ENCODE peak calls at places on chromosomes 3 and 15, in five cellular contexts. U is adrenal gland, P is IMR-90, V is fibroblast of lung, B is psoas muscle. N is an unnamed sample. For H3K36me3, the result is how much of the 10 kb centered on the place peaks cover.

GRCh38 chr3:108008931-108009635 is 81.7 kb downstream of the CD47 start:
- DNase-seq in U (no peak), P (peak), V (no peak), B (no peak), N (peak)

GRCh38 chr15:25543156-25543555 is 104.3 kb upstream of the UBE3A start:
- DNase-seq in U (peak), P (peak), V (peak), B (no peak), N (peak)

GRCh38 chr3:180180795-180181194 is 144.1 kb upstream of the PEX5L start:
- DNase-seq in U (no peak), P (peak), V (peak), B (no peak), N (no peak)

GRCh38 chr15:49301562-49301961 is 121.5 kb upstream of the FGF7 start:
- DNase-seq in U (no peak), P (peak), V (peak), B (no peak), N (no peak)

GRCh38 chr3:190326930-190327329 is 4.7 kb upstream of the CLDN1 start:
- DNase-seq in U (peak), P (peak), V (peak), B (no peak), N (no peak)

GRCh38 chr15:61997786-61998185 is 62.5 kb downstream of the VPS13C start:
- DNase-seq in U (no peak), P (no peak), V (no peak), B (no peak), N (no peak)

GRCh38 chr3:45060165-45060897 is 34.2 kb downstream of the CLEC3B start:
- DNase-seq in U (no peak), P (no peak), V (no peak), B (no peak), N (no peak)

GRCh38 chr3:195809291-195809785 is 2.4 kb downstream of the MUC4 start:
- DNase-seq in U (no peak), P (no peak), V (no peak), B (no peak), N (no peak)

GRCh38 chr15:73688455-73688854 is 4.3 kb downstream of the CD276 start:
- DNase-seq in U (peak), P (peak), V (no peak), B (no peak), N (no peak)

GRCh38 chr3:144053121-144053520 is 81.5 kb downstream of the DIPK2A start:
- DNase-seq in U (no peak), P (peak), V (peak), B (no peak), N (no peak)

GRCh38 chr3:179971280-179971679 is 65.5 kb downstream of the PEX5L start:
- DNase-seq in U (no peak), P (no peak), V (no peak), B (no peak), N (no peak)

GRCh38 chr3:45915518-45916231 is 27.6 kb upstream of the CXCR6 start:
- DNase-seq in U (peak), P (peak), V (peak), B (no peak), N (peak)

GRCh38 chr15:78236491-78236890 is 2.1 kb upstream of the ACSBG1 start:
- DNase-seq in U (no peak), P (no peak), V (no peak), B (no peak), N (no peak)

GRCh38 chr3:150172356-150172755 is 201.7 kb upstream of the PFN2 start:
- DNase-seq in U (no peak), P (no peak), V (no peak), B (no peak), N (no peak)

GRCh38 chr3:63324621-63325020 is 46.5 kb downstream of the SYNPR start:
- DNase-seq in U (no peak), P (no peak), V (no peak), B (no peak), N (no peak)

GRCh38 chr3:133474251-133474801 is 74.5 kb downstream of the BFSP2 start:
- DNase-seq in U (no peak), P (peak), V (peak), B (peak), N (no peak)

GRCh38 chr3:144843099-144843498 is 871.5 kb downstream of the DIPK2A start:
- DNase-seq in U (no peak), P (no peak), V (peak), B (no peak), N (no peak)

GRCh38 chr15:90592144-90592887 is 62.6 kb downstream of the CRTC3 start:
- DNase-seq in U (no peak), P (peak), V (peak), B (no peak), N (peak)

GRCh38 chr15:69760890-69761568 is 308.4 kb downstream of the RPLP1 start:
- DNase-seq in U (peak), P (peak), V (peak), B (peak), N (peak)

GRCh38 chr3:64300790-64301423 is 75.6 kb upstream of the PRICKLE2 start:
- DNase-seq in U (no peak), P (peak), V (peak), B (no peak), N (no peak)

GRCh38 chr3:194272221-194272620 is 78.9 kb downstream of the CPN2 start:
- DNase-seq in U (peak), P (no peak), V (no peak), B (no peak), N (no peak)

GRCh38 chr15:68718468-68718867 is 102.2 kb downstream of the ANP32A start:
- DNase-seq in U (no peak), P (no peak), V (no peak), B (no peak), N (no peak)

GRCh38 chr3:30353711-30354467 is 252.5 kb upstream of the TGFBR2 start:
- DNase-seq in U (no peak), P (no peak), V (no peak), B (no peak), N (no peak)

GRCh38 chr15:77819841-77820728 is 187.4 kb upstream of the LINGO1 start:
- DNase-seq in U (peak), P (no peak), V (no peak), B (no peak), N (no peak)

GRCh38 chr3:195258449-195259145 is 12.4 kb downstream of the XXYLT1 start:
- DNase-seq in U (no peak), P (no peak), V (peak), B (no peak), N (no peak)

GRCh38 chr15:56180851-56181250 is 62.8 kb downstream of the RFX7 start:
- DNase-seq in U (no peak), P (no peak), V (no peak), B (no peak), N (no peak)

GRCh38 chr3:110708166-110708565 is 363.4 kb upstream of the NECTIN3 start:
- DNase-seq in U (no peak), P (no peak), V (no peak), B (no peak), N (no peak)

GRCh38 chr3:100260081-100260684 is 609 bp upstream of the TBC1D23 start:
- DNase-seq in U (peak), P (peak), V (peak), B (peak), N (no peak)

GRCh38 chr3:180048840-180049239 is 12.1 kb upstream of the PEX5L start:
- DNase-seq in U (no peak), P (peak), V (no peak), B (no peak), N (no peak)

GRCh38 chr3:74500257-74500656 is 114.2 kb downstream of the CNTN3 start:
- DNase-seq in U (no peak), P (peak), V (peak), B (no peak), N (no peak)

GRCh38 chr15:59680346-59680745 is 8.8 kb downstream of the BNIP2 start:
- DNase-seq in U (no peak), P (no peak), V (no peak), B (no peak), N (no peak)
- H3K36me3 ChIP-seq in U (under half), P (under half), V (under half), B (half or more), N (under half)

GRCh38 chr15:74888716-74889115 is 1.1 kb upstream of the MPI start:
- DNase-seq in U (no peak), P (no peak), V (no peak), B (no peak), N (no peak)

GRCh38 chr15:74892313-74892712 is 2.5 kb downstream of the MPI start:
- DNase-seq in U (no peak), P (no peak), V (no peak), B (no peak), N (no peak)

GRCh38 chr15:74889390-74889881 is 406 bp upstream of the MPI start:
- DNase-seq in U (no peak), P (peak), V (peak), B (peak), N (no peak)

GRCh38 chr15:74891469-74891868 is 1.6 kb downstream of the MPI start:
- DNase-seq in U (peak), P (no peak), V (no peak), B (no peak), N (no peak)

DNA sequence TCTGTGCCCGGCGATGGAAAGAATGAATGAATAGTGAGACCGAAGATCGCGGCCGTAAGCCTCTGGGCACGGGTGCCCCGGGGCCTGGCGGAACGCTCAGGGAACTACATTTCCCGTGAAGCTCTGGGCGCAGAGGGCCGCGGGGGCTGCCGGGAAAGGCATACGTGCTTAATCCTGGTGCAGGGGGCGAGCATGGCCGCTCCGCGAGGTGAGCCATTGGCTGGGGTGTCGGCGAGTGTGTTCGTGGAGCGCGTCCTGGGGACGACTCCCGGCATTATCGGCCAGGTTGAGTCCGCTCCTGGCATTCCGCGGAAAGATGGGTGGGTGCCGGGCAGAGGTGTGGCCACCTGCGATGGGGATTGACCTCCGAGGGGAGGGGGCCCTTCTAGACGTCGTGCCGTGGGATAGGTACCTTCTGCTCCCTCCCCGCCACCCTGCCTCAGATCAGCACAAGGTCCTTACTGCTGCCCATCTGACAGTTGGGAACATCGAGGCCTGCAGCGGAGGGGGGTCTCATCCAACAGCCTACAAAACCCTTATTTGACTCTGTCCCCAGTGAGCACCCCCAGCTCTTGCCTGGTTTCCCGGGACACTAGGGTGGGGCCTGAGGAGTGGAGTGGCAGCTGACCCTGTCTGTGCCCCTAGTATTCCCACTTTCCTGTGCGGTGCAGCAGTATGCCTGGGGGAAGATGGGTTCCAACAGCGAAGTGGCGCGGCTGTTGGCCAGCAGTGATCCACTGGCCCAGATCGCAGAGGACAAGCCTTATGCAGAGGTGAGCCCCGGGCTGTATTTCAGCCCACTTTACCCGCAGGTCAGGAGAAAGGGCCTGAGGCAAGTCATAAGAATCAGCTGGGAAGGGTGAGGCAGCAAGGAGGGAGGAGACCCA is at the start of gene MPI:
- DNase-seq in U (peak), P (peak), V (peak), B (peak), N (no peak)
- TF ChIP-seq CTCF in U (no peak), P (no peak), V (no peak), B (peak), N (no peak)

GRCh38 chr15:93019971-93020370 is 69.0 kb downstream of the RGMA start:
- DNase-seq in U (no peak), P (no peak), V (no peak), B (no peak), N (no peak)

GRCh38 chr15:93019091-93019490 is 69.9 kb downstream of the RGMA start:
- DNase-seq in U (no peak), P (no peak), V (no peak), B (no peak), N (no peak)

GRCh38 chr15:93018574-93018973 is 70.4 kb downstream of the RGMA start:
- DNase-seq in U (no peak), P (no peak), V (peak), B (no peak), N (no peak)

GRCh38 chr15:93024293-93024692 is 64.7 kb downstream of the RGMA start:
- DNase-seq in U (no peak), P (no peak), V (no peak), B (no peak), N (no peak)

GRCh38 chr15:93020976-93021772 is 67.8 kb downstream of the RGMA start:
- DNase-seq in U (no peak), P (no peak), V (no peak), B (no peak), N (no peak)
- H3K36me3 ChIP-seq in U (under half), P (half or more), V (under half), B (half or more), N (under half)

GRCh38 chr3:49734752-49735151 is 11.0 kb upstream of the GMPPB start:
- DNase-seq in U (no peak), P (no peak), V (no peak), B (no peak), N (no peak)
- TF ChIP-seq CTCF in U (no peak), P (no peak), V (no peak), B (no peak), N (no peak)

DNA sequence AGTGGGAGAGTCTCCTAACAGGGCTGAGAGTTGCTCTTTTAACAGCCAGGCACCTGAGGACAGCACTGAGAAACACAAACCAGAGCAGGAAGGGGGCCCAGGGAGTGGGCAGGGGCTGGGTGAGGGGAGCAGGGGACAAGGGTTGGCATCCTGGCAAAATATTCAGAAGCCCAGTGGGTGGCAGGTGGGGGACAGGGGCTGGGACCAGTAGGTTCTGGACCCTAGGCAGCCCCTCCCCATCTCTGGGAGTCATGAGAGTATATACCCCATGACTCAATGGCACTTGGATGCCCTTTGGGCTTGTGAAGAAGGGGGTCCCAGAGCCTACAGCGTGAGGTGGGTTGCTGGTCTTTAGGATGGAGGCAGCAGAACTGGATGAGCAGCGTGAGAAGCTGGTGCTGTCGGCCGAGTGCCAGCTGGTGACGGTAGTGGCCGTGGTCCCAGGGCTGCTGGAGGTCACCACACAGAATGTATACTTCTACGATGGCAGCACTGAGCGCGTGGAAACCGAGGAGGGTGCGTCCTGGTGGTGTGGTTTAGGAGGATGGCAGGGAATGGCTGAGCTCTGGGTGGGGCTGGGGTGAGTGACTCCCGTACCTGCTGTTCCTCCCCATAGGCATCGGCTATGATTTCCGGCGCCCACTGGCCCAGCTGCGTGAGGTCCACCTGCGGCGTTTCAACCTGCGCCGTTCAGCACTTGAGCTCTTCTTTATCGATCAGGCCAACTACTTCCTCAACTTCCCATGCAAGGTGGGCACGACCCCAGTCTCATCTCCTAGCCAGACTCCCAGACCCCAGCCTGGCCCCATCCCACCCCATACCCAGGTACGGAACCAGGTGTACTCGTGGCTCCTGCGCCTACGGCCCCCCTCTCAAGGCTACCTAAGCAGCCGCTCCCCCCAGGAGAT is 24.2 kb downstream of the NBEAL2 start:
- DNase-seq in U (no peak), P (no peak), V (no peak), B (peak), N (no peak)
- H3K36me3 ChIP-seq in U (under half), P (under half), V (under half), B (half or more), N (under half)